ENCODE peak calls at places on chromosomes 13 and 19, in eight cellular contexts. H, C, X, D, T, M, K and Q are unnamed samples.

GRCh38 chr19:2333027-2333806 is 4.7 kb downstream of the SPPL2B start:
- DNase-seq in H (no peak), C (no peak), X (no peak), D (no peak), T (peak; percentile 79), M (no peak), K (no peak), Q (no peak)

GRCh38 chr13:60329221-60329983 is 67.6 kb upstream of the TDRD3 start:
- DNase-seq in H (no peak), C (peak; percentile 23), X (no peak), D (peak; percentile 48), T (peak; percentile 52), M (peak; percentile 25), K (no peak), Q (peak; percentile 71)

GRCh38 chr13:30752991-30753616 is 17.8 kb downstream of the ALOX5AP start:
- DNase-seq in H (no peak), C (peak; percentile 59), X (no peak), D (no peak), T (no peak), M (no peak), K (no peak), Q (no peak)

GRCh38 chr13:75769141-75769905 is 133.2 kb downstream of the LMO7 start:
- DNase-seq in H (peak; percentile 80), C (no peak), X (no peak), D (no peak), T (no peak), M (peak; percentile 43), K (no peak), Q (no peak)

GRCh38 chr19:31220540-31220939 is 128.7 kb downstream of the TSHZ3 start:
- DNase-seq in H (no peak), C (peak; percentile 44), X (peak; percentile 5), D (no peak), T (no peak), M (peak; percentile 33), K (no peak), Q (no peak)

GRCh38 chr13:96089749-96090239 is at the start of gene HS6ST3:
- DNase-seq in H (no peak), C (peak; percentile 12), X (no peak), D (peak; percentile 7), T (peak; percentile 11), M (no peak), K (no peak), Q (peak; percentile 75)

GRCh38 chr19:46460981-46461380 is 10.4 kb downstream of the PNMA8A start:
- DNase-seq in H (no peak), C (peak; percentile 88), X (no peak), D (no peak), T (no peak), M (no peak), K (no peak), Q (no peak)

GRCh38 chr19:13056052-13056660 is 46.5 kb downstream of the LYL1 start:
- DNase-seq in H (peak; percentile 67), C (peak; percentile 71), X (no peak), D (peak; percentile 83), T (peak; percentile 74), M (peak; percentile 76), K (peak; percentile 79), Q (peak; percentile 62)

GRCh38 chr13:23672616-23673015 is 102.4 kb downstream of the TNFRSF19 start:
- DNase-seq in H (no peak), C (no peak), X (no peak), D (peak; percentile 52), T (no peak), M (no peak), K (no peak), Q (no peak)

GRCh38 chr13:43473437-43473836 is 313.3 kb downstream of the ENOX1 start:
- DNase-seq in H (no peak), C (no peak), X (no peak), D (peak; percentile 23), T (no peak), M (no peak), K (no peak), Q (no peak)

GRCh38 chr19:45800009-45800553 is 7.4 kb upstream of the DMWD start:
- DNase-seq in H (no peak), C (peak; percentile 42), X (no peak), D (peak; percentile 54), T (no peak), M (peak; percentile 62), K (no peak), Q (no peak)

GRCh38 chr19:43784251-43784980 is 3.6 kb upstream of the KCNN4 start:
- DNase-seq in H (peak; percentile 59), C (peak; percentile 79), X (no peak), D (peak; percentile 75), T (peak; percentile 58), M (peak; percentile 89), K (no peak), Q (no peak)

GRCh38 chr13:112343591-112343990 is 32.6 kb upstream of the SPACA7 start:
- DNase-seq in H (no peak), C (no peak), X (no peak), D (no peak), T (no peak), M (no peak), K (no peak), Q (no peak)

GRCh38 chr19:52961981-52962380 is 700 bp downstream of the ZNF816 start:
- DNase-seq in H (no peak), C (no peak), X (no peak), D (no peak), T (no peak), M (peak; percentile 4), K (no peak), Q (no peak)

GRCh38 chr13:44272692-44273091 is 100.9 kb upstream of the SERP2 start:
- DNase-seq in H (no peak), C (no peak), X (no peak), D (peak; percentile 51), T (no peak), M (peak; percentile 53), K (no peak), Q (no peak)